ENCODE peak calls at places on chromosomes 12 and 14, in seven cellular contexts. A, K, Y, T, V, L and C are unnamed samples.

GRCh38 chr14:37131205-37131604 is 41.2 kb downstream of the SLC25A21 start:
- DNase-seq in A (no peak), K (no peak), Y (no peak), T (no peak), V (no peak), L (no peak), C (no peak)

GRCh38 chr12:112126916-112127315 is 1.6 kb downstream of the TRAFD1 start:
- DNase-seq in A (no peak), K (no peak), Y (no peak), T (no peak), V (no peak), L (no peak), C (no peak)

GRCh38 chr12:9184276-9184675 is 23.9 kb downstream of the PZP start:
- DNase-seq in A (no peak), K (no peak), Y (no peak), T (no peak), V (no peak), L (no peak), C (no peak)

GRCh38 chr14:69612759-69613145 is 1.4 kb downstream of the SUSD6 start:
- DNase-seq in A (no peak), K (peak; percentile 20), Y (peak; percentile 23), T (no peak), V (no peak), L (no peak), C (no peak)

GRCh38 chr12:57842342-57843294 is 3.9 kb downstream of the CTDSP2 start:
- DNase-seq in A (peak; percentile 72), K (peak; percentile 77), Y (no peak), T (no peak), V (peak; percentile 84), L (no peak), C (no peak)

GRCh38 chr14:49512147-49512551 is 74.0 kb downstream of the RPS29 start:
- DNase-seq in A (no peak), K (no peak), Y (peak; percentile 54), T (no peak), V (no peak), L (no peak), C (no peak)

GRCh38 chr12:7937867-7938506 is 2.0 kb upstream of the SLC2A3 start:
- DNase-seq in A (no peak), K (peak; percentile 23), Y (no peak), T (peak; percentile 78), V (peak; percentile 49), L (peak; percentile 41), C (no peak)

GRCh38 chr14:99321236-99321925 is 49.4 kb upstream of the BCL11B start:
- DNase-seq in A (no peak), K (no peak), Y (no peak), T (no peak), V (peak; percentile 44), L (no peak), C (no peak)

GRCh38 chr14:65164068-65164824 is 61.9 kb upstream of the MAX start:
- DNase-seq in A (peak; percentile 65), K (peak; percentile 49), Y (peak; percentile 52), T (peak; percentile 62), V (no peak), L (peak; percentile 50), C (peak; percentile 55)

GRCh38 chr12:71201136-71201679 is 43.4 kb upstream of the TSPAN8 start:
- DNase-seq in A (peak; percentile 56), K (no peak), Y (no peak), T (no peak), V (no peak), L (no peak), C (no peak)

GRCh38 chr12:24561411-24561871 is 387.5 kb downstream of the BCAT1 start:
- DNase-seq in A (peak; percentile 56), K (no peak), Y (peak; percentile 7), T (no peak), V (no peak), L (no peak), C (no peak)

GRCh38 chr14:77923131-77923933 is 123.4 kb downstream of the ADCK1 start:
- DNase-seq in A (no peak), K (no peak), Y (no peak), T (no peak), V (peak; percentile 62), L (no peak), C (no peak)

GRCh38 chr12:132886529-132887477 is 602 bp downstream of the CHFR start:
- DNase-seq in A (no peak), K (peak; percentile 7), Y (peak; percentile 12), T (peak; percentile 18), V (no peak), L (no peak), C (peak; percentile 27)

GRCh38 chr12:69904761-69905160 is 79.7 kb downstream of the MYRFL start:
- DNase-seq in A (peak; percentile 16), K (no peak), Y (peak; percentile 92), T (no peak), V (no peak), L (no peak), C (no peak)

GRCh38 chr14:68014771-68015170 is 195.2 kb downstream of the RAD51B start:
- DNase-seq in A (no peak), K (no peak), Y (no peak), T (no peak), V (no peak), L (no peak), C (no peak)

GRCh38 chr14:102509744-102510615 is at the start of gene ANKRD9:
- DNase-seq in A (peak; percentile 98), K (peak; percentile 91), Y (peak; percentile 91), T (peak; percentile 93), V (peak; percentile 97), L (peak; percentile 86), C (peak; percentile 96)

GRCh38 chr14:24312736-24313507 is 1.6 kb downstream of the LTB4R start:
- DNase-seq in A (no peak), K (peak; percentile 61), Y (no peak), T (peak; percentile 81), V (no peak), L (no peak), C (no peak)

GRCh38 chr12:108046135-108046534 is 83.0 kb upstream of the WSCD2 start:
- DNase-seq in A (no peak), K (no peak), Y (no peak), T (no peak), V (no peak), L (no peak), C (no peak)

GRCh38 chr12:22792198-22792597 is 167.2 kb downstream of the ETNK1 start:
- DNase-seq in A (no peak), K (no peak), Y (no peak), T (no peak), V (no peak), L (no peak), C (no peak)

GRCh38 chr12:126869644-126870043 is 1397.3 kb upstream of the TMEM132C start:
- DNase-seq in A (no peak), K (no peak), Y (no peak), T (no peak), V (no peak), L (no peak), C (no peak)

GRCh38 chr14:102524451-102525212 is 15.1 kb upstream of the ANKRD9 start:
- DNase-seq in A (peak; percentile 98), K (peak; percentile 95), Y (peak; percentile 98), T (peak; percentile 96), V (peak; percentile 100), L (peak; percentile 98), C (peak; percentile 99)

GRCh38 chr14:54446201-54446693 is 5.1 kb upstream of the CNIH1 start:
- DNase-seq in A (no peak), K (peak; percentile 25), Y (peak; percentile 38), T (no peak), V (no peak), L (peak; percentile 92), C (peak; percentile 26)

GRCh38 chr14:89186850-89187376 is 230.1 kb downstream of the FOXN3 start:
- DNase-seq in A (no peak), K (no peak), Y (no peak), T (no peak), V (peak; percentile 69), L (no peak), C (no peak)

GRCh38 chr12:98955284-98955683 is 310.2 kb downstream of the APAF1 start:
- DNase-seq in A (peak; percentile 49), K (peak; percentile 60), Y (peak; percentile 1), T (no peak), V (peak; percentile 80), L (no peak), C (peak; percentile 54)

GRCh38 chr12:15982071-15982470 is 70.9 kb downstream of the DERA start:
- DNase-seq in A (no peak), K (no peak), Y (peak; percentile 36), T (no peak), V (no peak), L (no peak), C (no peak)

GRCh38 chr12:12182926-12183325 is 83.9 kb downstream of the LRP6 start:
- DNase-seq in A (no peak), K (no peak), Y (peak; percentile 69), T (no peak), V (no peak), L (no peak), C (peak; percentile 7)

GRCh38 chr12:8637666-8638065 is 25.0 kb downstream of the MFAP5 start:
- DNase-seq in A (no peak), K (no peak), Y (no peak), T (no peak), V (no peak), L (no peak), C (no peak)

GRCh38 chr12:112466011-112466422 is 47.3 kb downstream of the PTPN11 start:
- DNase-seq in A (no peak), K (no peak), Y (no peak), T (no peak), V (no peak), L (no peak), C (no peak)